ENCODE peak calls at places on chromosomes 3 and 15, in nine cellular contexts. C, Z, H, U, L, N, R, B and D are unnamed samples.

GRCh38 chr3:30516238-30516637 is 90.2 kb upstream of the TGFBR2 start:
- DNase-seq in C (peak), Z (no peak), H (no peak), U (no peak), L (no peak), N (no peak), R (no peak), B (no peak), D (no peak)

GRCh38 chr3:9746330-9746729 is 3.4 kb upstream of the OGG1 start:
- DNase-seq in C (peak), Z (no peak), H (no peak), U (no peak), L (no peak), N (no peak), R (peak), B (no peak), D (peak)

GRCh38 chr3:167300210-167300609 is 79.9 kb downstream of the ZBBX start:
- DNase-seq in C (no peak), Z (no peak), H (no peak), U (no peak), L (no peak), N (no peak), R (no peak), B (no peak), D (no peak)

GRCh38 chr15:74587924-74588323 is 27.7 kb upstream of the CLK3 start:
- DNase-seq in C (no peak), Z (no peak), H (no peak), U (no peak), L (no peak), N (no peak), R (no peak), B (no peak), D (no peak)

GRCh38 chr3:57079221-57079831 is 18.9 kb downstream of the SPATA12 start:
- DNase-seq in C (no peak), Z (peak), H (no peak), U (peak), L (peak), N (peak), R (peak), B (no peak), D (no peak)

GRCh38 chr3:68103811-68104210 is 449.4 kb upstream of the SUCLG2 start:
- DNase-seq in C (no peak), Z (no peak), H (no peak), U (peak), L (no peak), N (no peak), R (no peak), B (no peak), D (no peak)

GRCh38 chr3:28286595-28286994 is 45.2 kb downstream of the CMC1 start:
- DNase-seq in C (peak), Z (no peak), H (peak), U (peak), L (peak), N (peak), R (peak), B (no peak), D (no peak)

GRCh38 chr3:55364426-55364825 is 122.7 kb downstream of the WNT5A start:
- DNase-seq in C (no peak), Z (no peak), H (no peak), U (no peak), L (no peak), N (no peak), R (no peak), B (no peak), D (no peak)

GRCh38 chr3:98521897-98522537 is 685 bp downstream of the CLDND1 start:
- DNase-seq in C (peak), Z (no peak), H (peak), U (peak), L (peak), N (peak), R (peak), B (peak), D (peak)

GRCh38 chr15:60918234-60918964 is 310.7 kb downstream of the RORA start:
- DNase-seq in C (no peak), Z (no peak), H (no peak), U (peak), L (no peak), N (no peak), R (no peak), B (no peak), D (no peak)

GRCh38 chr3:171822707-171823106 is 12.4 kb upstream of the PLD1 start:
- DNase-seq in C (no peak), Z (no peak), H (no peak), U (no peak), L (no peak), N (no peak), R (no peak), B (no peak), D (no peak)

GRCh38 chr3:111917300-111917699 is 58.2 kb downstream of the PHLDB2 start:
- DNase-seq in C (no peak), Z (no peak), H (no peak), U (peak), L (no peak), N (peak), R (peak), B (no peak), D (no peak)

GRCh38 chr3:126005951-126006350 is 37.0 kb downstream of the ROPN1B start:
- DNase-seq in C (no peak), Z (no peak), H (no peak), U (peak), L (peak), N (no peak), R (peak), B (no peak), D (peak)

GRCh38 chr15:66474140-66474539 is 23.4 kb downstream of the SNAPC5 start:
- DNase-seq in C (no peak), Z (no peak), H (no peak), U (no peak), L (no peak), N (no peak), R (no peak), B (no peak), D (no peak)

GRCh38 chr3:78823859-78824258 is 943.9 kb downstream of the ROBO1 start:
- DNase-seq in C (peak), Z (no peak), H (no peak), U (peak), L (no peak), N (no peak), R (peak), B (no peak), D (no peak)

GRCh38 chr15:47027322-47027946 is 689.9 kb upstream of the SEMA6D start:
- DNase-seq in C (no peak), Z (no peak), H (peak), U (peak), L (peak), N (peak), R (no peak), B (no peak), D (no peak)

GRCh38 chr15:92958105-92958504 is 58.0 kb downstream of the CHD2 start:
- DNase-seq in C (peak), Z (no peak), H (no peak), U (peak), L (no peak), N (no peak), R (peak), B (no peak), D (no peak)

GRCh38 chr15:77487479-77487861 is 66.8 kb downstream of the HMG20A start:
- DNase-seq in C (no peak), Z (no peak), H (no peak), U (no peak), L (peak), N (no peak), R (no peak), B (no peak), D (no peak)

GRCh38 chr15:70584441-70584837 is 178.9 kb downstream of the UACA start:
- DNase-seq in C (no peak), Z (no peak), H (no peak), U (no peak), L (no peak), N (no peak), R (no peak), B (peak), D (no peak)

GRCh38 chr15:70587896-70588567 is 175.3 kb downstream of the UACA start:
- DNase-seq in C (no peak), Z (no peak), H (no peak), U (no peak), L (no peak), N (no peak), R (no peak), B (no peak), D (no peak)

GRCh38 chr15:70584838-70585706 is 178.3 kb downstream of the UACA start:
- DNase-seq in C (peak), Z (no peak), H (no peak), U (peak), L (no peak), N (peak), R (peak), B (peak), D (no peak)

GRCh38 chr15:70585707-70586034 is 177.7 kb downstream of the UACA start:
- DNase-seq in C (no peak), Z (no peak), H (no peak), U (no peak), L (no peak), N (no peak), R (no peak), B (no peak), D (no peak)

DNA sequence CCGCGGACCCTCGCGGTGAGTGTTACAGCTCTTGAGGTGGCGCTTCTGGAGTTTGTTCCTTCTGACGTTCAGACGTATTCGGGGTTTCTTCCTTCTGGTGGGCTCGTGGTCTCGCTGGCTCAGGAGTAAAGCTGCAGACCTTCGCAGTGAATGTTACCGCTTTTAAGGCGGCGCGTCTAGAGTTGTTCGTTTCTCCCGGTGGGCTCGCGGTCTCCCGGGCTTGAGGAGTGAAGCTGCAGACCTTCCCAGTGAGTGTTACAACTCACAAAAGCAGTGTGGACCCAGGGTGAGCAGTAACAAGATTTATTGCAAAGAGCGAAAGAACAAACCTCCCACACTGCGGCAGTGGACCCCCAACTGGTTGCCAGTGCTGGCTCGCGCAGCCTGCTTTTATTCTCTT is 177.1 kb downstream of the UACA start:
- DNase-seq in C (no peak), Z (no peak), H (no peak), U (no peak), L (no peak), N (no peak), R (no peak), B (peak), D (no peak)
- H3K4me3 ChIP-seq in C (no peak), Z (no peak), H (no peak), U (no peak), L (no peak), N (no peak), R (no peak), B (no peak), D (no peak)

GRCh38 chr3:12285003-12285555 is 3.8 kb upstream of the PPARG start:
- DNase-seq in C (no peak), Z (no peak), H (no peak), U (no peak), L (no peak), N (no peak), R (no peak), B (no peak), D (no peak)

GRCh38 chr3:12284591-12284990 is 4.3 kb upstream of the PPARG start:
- DNase-seq in C (no peak), Z (no peak), H (no peak), U (no peak), L (no peak), N (no peak), R (no peak), B (no peak), D (no peak)

GRCh38 chr3:12275974-12276373 is 12.9 kb upstream of the PPARG start:
- DNase-seq in C (no peak), Z (no peak), H (no peak), U (no peak), L (no peak), N (no peak), R (no peak), B (no peak), D (no peak)

GRCh38 chr3:12279591-12280326 is 9.1 kb upstream of the PPARG start:
- DNase-seq in C (no peak), Z (no peak), H (no peak), U (no peak), L (no peak), N (no peak), R (no peak), B (no peak), D (no peak)

GRCh38 chr3:12280333-12280732 is 8.5 kb upstream of the PPARG start:
- DNase-seq in C (no peak), Z (no peak), H (no peak), U (no peak), L (no peak), N (no peak), R (peak), B (no peak), D (no peak)
- H3K4me3 ChIP-seq in C (no peak), Z (no peak), H (no peak), U (no peak), L (no peak), N (no peak), R (no peak), B (no peak), D (no peak)

DNA sequence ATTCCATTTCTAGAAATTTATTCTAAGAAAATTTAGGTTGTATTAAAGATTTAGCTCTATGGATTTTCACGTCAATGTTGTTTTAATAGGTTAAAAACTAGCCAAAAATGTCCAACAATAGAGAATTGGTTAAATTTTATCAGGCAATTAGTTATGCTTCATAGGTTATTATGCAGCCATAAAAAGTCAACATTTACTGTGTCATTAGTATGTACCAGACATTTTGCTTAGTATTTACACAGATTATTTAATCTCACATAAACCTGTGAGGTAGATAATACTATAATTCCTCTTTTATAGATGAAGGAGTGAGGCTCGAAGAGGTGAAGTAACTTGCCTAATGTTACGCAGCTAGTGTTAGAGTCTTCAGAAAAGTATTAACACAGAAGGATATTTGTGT is 70.6 kb upstream of the LRRFIP2 start:
- DNase-seq in C (no peak), Z (no peak), H (no peak), U (no peak), L (no peak), N (no peak), R (no peak), B (no peak), D (no peak)
- H3K4me3 ChIP-seq in C (peak), Z (peak), H (peak), U (peak), L (peak), N (peak), R (peak), B (no peak), D (peak)

GRCh38 chr15:31435256-31435781 is 108.7 kb downstream of the KLF13 start:
- DNase-seq in C (peak), Z (peak), H (peak), U (peak), L (no peak), N (peak), R (peak), B (peak), D (peak)

GRCh38 chr15:31433574-31433973 is 106.9 kb downstream of the KLF13 start:
- DNase-seq in C (no peak), Z (no peak), H (no peak), U (no peak), L (no peak), N (no peak), R (no peak), B (no peak), D (no peak)

GRCh38 chr15:31433101-31433500 is 106.5 kb downstream of the KLF13 start:
- DNase-seq in C (no peak), Z (no peak), H (no peak), U (peak), L (no peak), N (no peak), R (no peak), B (no peak), D (no peak)

GRCh38 chr15:31435891-31436628 is 109.4 kb downstream of the KLF13 start:
- DNase-seq in C (no peak), Z (no peak), H (peak), U (peak), L (no peak), N (no peak), R (no peak), B (no peak), D (no peak)

GRCh38 chr15:31434418-31435255 is 108.0 kb downstream of the KLF13 start:
- DNase-seq in C (peak), Z (peak), H (peak), U (peak), L (no peak), N (no peak), R (peak), B (peak), D (peak)
- H3K4me3 ChIP-seq in C (no peak), Z (peak), H (peak), U (no peak), L (no peak), N (no peak), R (peak), B (peak), D (peak)

GRCh38 chr15:64045774-64046346 is 425 bp downstream of the DAPK2 start:
- DNase-seq in C (no peak), Z (peak), H (peak), U (peak), L (no peak), N (no peak), R (no peak), B (no peak), D (no peak)

GRCh38 chr15:64048766-64049165 is 2.5 kb upstream of the DAPK2 start:
- DNase-seq in C (no peak), Z (no peak), H (no peak), U (no peak), L (no peak), N (no peak), R (no peak), B (no peak), D (no peak)

GRCh38 chr15:64044315-64045105 is 1.8 kb downstream of the DAPK2 start:
- DNase-seq in C (no peak), Z (no peak), H (peak), U (no peak), L (no peak), N (no peak), R (peak), B (no peak), D (no peak)

GRCh38 chr15:64046347-64047153 is at the start of gene DAPK2:
- DNase-seq in C (peak), Z (peak), H (peak), U (peak), L (peak), N (peak), R (peak), B (peak), D (no peak)

GRCh38 chr15:64045106-64045435 is 1.2 kb downstream of the DAPK2 start:
- DNase-seq in C (no peak), Z (no peak), H (no peak), U (no peak), L (no peak), N (no peak), R (no peak), B (no peak), D (no peak)
- H3K4me3 ChIP-seq in C (no peak), Z (peak), H (peak), U (peak), L (peak), N (no peak), R (peak), B (no peak), D (no peak)

GRCh38 chr3:186083746-186084145 is 25.1 kb downstream of the ETV5 start:
- DNase-seq in C (no peak), Z (no peak), H (no peak), U (no peak), L (no peak), N (no peak), R (no peak), B (no peak), D (no peak)
- H3K4me3 ChIP-seq in C (no peak), Z (no peak), H (no peak), U (no peak), L (no peak), N (no peak), R (no peak), B (no peak), D (no peak)